ENCODE peak calls at places on chromosomes 13 and 19, in four cellular contexts. One of them, this sample, is unnamed.

GRCh38 chr19:16957151-16957662 is 68.4 kb downstream of the F2RL3 start:
- DNase-seq in WTC11: no peak
- DNase-seq in GM12878: no peak
- DNase-seq in HepG2: no peak
- DNase-seq in this sample: no peak

GRCh38 chr13:57653229-57653994 is 21.9 kb downstream of the PCDH17 start:
- DNase-seq in GM12878: no peak
- DNase-seq in HepG2: peak; percentile 5
- DNase-seq in WTC11: no peak
- DNase-seq in this sample: no peak

GRCh38 chr19:46202426-46202825 is 27.1 kb upstream of the IGFL1 start:
- DNase-seq in WTC11: no peak
- DNase-seq in HepG2: no peak
- DNase-seq in GM12878: no peak
- DNase-seq in this sample: no peak

GRCh38 chr19:32519023-32519422 is 62.0 kb upstream of the PDCD5 start:
- DNase-seq in GM12878: no peak
- DNase-seq in WTC11: no peak
- DNase-seq in HepG2: no peak
- DNase-seq in this sample: no peak

GRCh38 chr13:42539670-42540069 is 34.3 kb upstream of the TNFSF11 start:
- DNase-seq in GM12878: no peak
- DNase-seq in HepG2: no peak
- DNase-seq in WTC11: no peak
- DNase-seq in this sample: no peak

GRCh38 chr19:9636018-9636417 is 15.0 kb upstream of the ZNF561 start:
- DNase-seq in HepG2: no peak
- DNase-seq in WTC11: no peak
- DNase-seq in GM12878: no peak
- DNase-seq in this sample: no peak

GRCh38 chr19:17654993-17655392 is 33.2 kb downstream of the UNC13A start:
- DNase-seq in HepG2: no peak
- DNase-seq in GM12878: no peak
- DNase-seq in WTC11: peak; percentile 50
- DNase-seq in this sample: no peak

GRCh38 chr19:35124098-35125060 is 8.8 kb downstream of the FXYD3 start:
- DNase-seq in GM12878: peak; percentile 76
- DNase-seq in WTC11: peak; percentile 75
- DNase-seq in HepG2: no peak
- DNase-seq in this sample: peak; percentile 94

GRCh38 chr13:99050983-99051488 is 73.2 kb upstream of the DOCK9 start:
- DNase-seq in WTC11: no peak
- DNase-seq in GM12878: no peak
- DNase-seq in HepG2: no peak
- DNase-seq in this sample: no peak

GRCh38 chr19:46015080-46015960 is 7.5 kb downstream of the PGLYRP1 start:
- DNase-seq in WTC11: peak; percentile 92
- DNase-seq in GM12878: no peak
- DNase-seq in HepG2: no peak
- DNase-seq in this sample: peak; percentile 66

GRCh38 chr13:45361596-45362206 is 20.7 kb upstream of the TPT1 start:
- DNase-seq in WTC11: no peak
- DNase-seq in HepG2: no peak
- DNase-seq in GM12878: no peak
- DNase-seq in this sample: peak; percentile 82

GRCh38 chr19:41956621-41957020 is 2.5 kb downstream of the RABAC1 start:
- DNase-seq in HepG2: no peak
- DNase-seq in WTC11: no peak
- DNase-seq in GM12878: no peak
- DNase-seq in this sample: no peak

GRCh38 chr13:75180805-75181455 is 301.0 kb downstream of the TBC1D4 start:
- DNase-seq in HepG2: no peak
- DNase-seq in WTC11: no peak
- DNase-seq in GM12878: no peak
- DNase-seq in this sample: no peak

GRCh38 chr13:88031980-88032562 is 360.9 kb downstream of the SLITRK5 start:
- DNase-seq in HepG2: no peak
- DNase-seq in GM12878: no peak
- DNase-seq in WTC11: no peak
- DNase-seq in this sample: no peak

GRCh38 chr19:42433503-42434260 is 6.5 kb upstream of the LIPE start:
- DNase-seq in GM12878: no peak
- DNase-seq in HepG2: peak; percentile 95
- DNase-seq in WTC11: peak; percentile 85
- DNase-seq in this sample: peak; percentile 61

GRCh38 chr13:109454167-109454917 is 332.0 kb downstream of the IRS2 start:
- DNase-seq in HepG2: no peak
- DNase-seq in WTC11: no peak
- DNase-seq in GM12878: no peak
- DNase-seq in this sample: no peak
- TF ChIP-seq NR2C2 in HepG2: no peak
- TF ChIP-seq NR2C2 in WTC11: no peak
- TF ChIP-seq NR2C2 in GM12878: no peak
- TF ChIP-seq NR2C2 in this sample: no peak

GRCh38 chr19:30053558-30053957 is 111.5 kb downstream of the URI1 start:
- DNase-seq in WTC11: no peak
- DNase-seq in HepG2: no peak
- DNase-seq in GM12878: no peak
- DNase-seq in this sample: no peak

GRCh38 chr19:30049226-30049625 is 107.2 kb downstream of the URI1 start:
- DNase-seq in WTC11: no peak
- DNase-seq in HepG2: no peak
- DNase-seq in GM12878: no peak
- DNase-seq in this sample: no peak

GRCh38 chr19:30049844-30050667 is 108.0 kb downstream of the URI1 start:
- DNase-seq in WTC11: no peak
- DNase-seq in GM12878: no peak
- DNase-seq in HepG2: no peak
- DNase-seq in this sample: no peak

GRCh38 chr19:30054210-30054609 is 112.2 kb downstream of the URI1 start:
- DNase-seq in GM12878: no peak
- DNase-seq in HepG2: no peak
- DNase-seq in WTC11: no peak
- DNase-seq in this sample: no peak

DNA sequence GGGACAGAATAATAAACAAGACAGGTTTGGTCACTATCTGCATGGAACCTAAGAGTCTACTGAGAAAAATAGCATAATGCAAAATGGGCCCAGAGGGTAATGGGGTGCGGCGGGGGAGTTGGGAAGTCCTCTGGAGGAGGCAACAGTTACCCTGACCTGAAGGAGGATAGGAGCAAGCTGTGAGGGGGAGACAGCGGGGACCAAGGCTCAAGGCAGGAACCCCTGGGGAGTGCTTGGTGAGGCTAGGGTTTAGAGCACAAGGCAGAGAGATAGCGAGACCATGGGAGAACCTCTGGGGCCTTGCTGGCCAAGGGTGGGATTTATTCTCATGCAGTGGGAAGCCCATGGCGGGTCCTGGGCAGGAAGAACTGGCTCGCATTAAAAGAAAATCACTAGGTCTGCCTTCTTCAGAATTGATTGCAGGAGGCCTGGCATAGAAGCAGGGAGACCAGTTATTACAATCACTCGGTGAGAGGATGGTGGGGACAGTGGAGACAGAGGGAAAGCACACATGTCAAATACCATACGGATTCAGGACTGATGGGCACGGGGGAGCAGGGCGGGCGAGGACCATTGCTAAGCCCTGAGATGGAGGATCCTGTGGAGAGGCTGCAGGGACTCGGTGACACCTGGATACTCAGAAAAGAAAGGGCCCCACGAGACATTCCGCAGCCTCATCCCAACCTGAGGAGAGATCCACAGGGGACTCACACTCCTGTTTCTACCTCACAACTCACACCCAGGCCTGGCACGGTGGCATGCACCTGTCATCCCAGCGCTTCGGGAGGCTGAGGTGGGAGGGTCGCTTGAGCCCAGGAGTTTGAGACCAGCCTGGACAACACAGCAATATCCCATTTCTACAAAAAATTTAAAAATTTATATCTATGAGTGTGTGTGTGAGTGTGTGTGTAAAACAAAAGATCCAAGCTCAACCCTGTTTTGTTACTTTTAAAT is 110.4 kb downstream of the URI1 start:
- DNase-seq in HepG2: no peak
- DNase-seq in GM12878: no peak
- DNase-seq in WTC11: no peak
- DNase-seq in this sample: no peak
- TF ChIP-seq NR2C2 in HepG2: no peak
- TF ChIP-seq NR2C2 in GM12878: no peak
- TF ChIP-seq NR2C2 in WTC11: no peak
- TF ChIP-seq NR2C2 in this sample: no peak

DNA sequence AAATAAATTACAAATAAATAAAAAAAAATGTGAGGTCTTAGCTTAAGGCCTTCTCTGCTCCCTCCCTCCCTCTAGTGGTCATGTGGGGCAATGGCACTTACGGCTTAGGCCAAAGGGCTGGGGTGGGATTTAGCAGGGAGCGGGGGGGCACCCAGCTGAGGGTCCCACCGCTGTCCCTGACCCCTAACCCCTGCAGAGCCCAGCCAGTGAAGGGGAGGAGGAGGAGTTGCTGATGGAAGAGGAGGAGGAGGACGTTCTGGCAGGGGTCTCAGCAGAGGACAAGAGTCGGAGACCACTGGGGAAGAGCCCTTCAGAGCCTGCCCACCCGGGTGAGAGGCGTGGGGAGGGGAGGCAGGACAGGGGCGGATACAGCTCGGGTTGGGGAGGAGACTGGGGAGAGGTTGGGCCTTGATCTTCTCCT is 9.3 kb downstream of the MPND start:
- DNase-seq in WTC11: peak; percentile 78
- DNase-seq in HepG2: peak; percentile 47
- DNase-seq in GM12878: no peak
- DNase-seq in this sample: peak; percentile 74
- TF ChIP-seq NR2C2 in WTC11: no peak
- TF ChIP-seq NR2C2 in HepG2: no peak
- TF ChIP-seq NR2C2 in GM12878: no peak
- TF ChIP-seq NR2C2 in this sample: no peak

GRCh38 chr19:48470281-48470680 is 1.1 kb downstream of the CYTH2 start:
- DNase-seq in WTC11: no peak
- DNase-seq in HepG2: no peak
- DNase-seq in GM12878: no peak
- DNase-seq in this sample: no peak

GRCh38 chr19:48470856-48471255 is 1.7 kb downstream of the CYTH2 start:
- DNase-seq in WTC11: no peak
- DNase-seq in GM12878: no peak
- DNase-seq in HepG2: no peak
- DNase-seq in this sample: no peak

GRCh38 chr19:48469056-48469881 is at the start of gene CYTH2:
- DNase-seq in GM12878: peak; percentile 99
- DNase-seq in HepG2: peak; percentile 99
- DNase-seq in WTC11: peak; percentile 100
- DNase-seq in this sample: peak; percentile 96

GRCh38 chr19:48466571-48467325 is 2.4 kb upstream of the CYTH2 start:
- DNase-seq in HepG2: no peak
- DNase-seq in GM12878: no peak
- DNase-seq in WTC11: no peak
- DNase-seq in this sample: no peak

GRCh38 chr19:48468806-48469055 is 438 bp upstream of the CYTH2 start:
- DNase-seq in GM12878: no peak
- DNase-seq in WTC11: no peak
- DNase-seq in HepG2: no peak
- DNase-seq in this sample: no peak
- TF ChIP-seq NR2C2 in GM12878: no peak
- TF ChIP-seq NR2C2 in WTC11: no peak
- TF ChIP-seq NR2C2 in HepG2: no peak
- TF ChIP-seq NR2C2 in this sample: no peak

This sample was measured in K562.